ENCODE peak calls at places on chromosomes 13 and 19, in nine cellular contexts. P, O, E, Q, V, I, T, F and H are unnamed samples.

GRCh38 chr13:51785592-51786424 is 18.2 kb downstream of the DHRS12 start:
- DNase-seq in P (no peak), O (no peak), E (peak; percentile 83), Q (peak; percentile 54), V (no peak), I (no peak), T (no peak), F (peak; percentile 93), H (no peak)

GRCh38 chr19:57566396-57567256 is 7.0 kb upstream of the ZNF550 start:
- DNase-seq in P (no peak), O (no peak), E (no peak), Q (peak; percentile 27), V (no peak), I (no peak), T (no peak), F (peak; percentile 59), H (no peak)

GRCh38 chr13:89951341-89951740 is 1396.1 kb upstream of the MIR17HG start:
- DNase-seq in P (no peak), O (no peak), E (no peak), Q (no peak), V (no peak), I (peak; percentile 30), T (no peak), F (no peak), H (no peak)

GRCh38 chr13:75469087-75469486 is 12.9 kb downstream of the TBC1D4 start:
- DNase-seq in P (no peak), O (no peak), E (no peak), Q (no peak), V (no peak), I (no peak), T (no peak), F (peak; percentile 59), H (no peak)

GRCh38 chr19:11422163-11423068 is 3.3 kb upstream of the RGL3 start:
- DNase-seq in P (peak; percentile 59), O (peak; percentile 41), E (no peak), Q (peak; percentile 37), V (peak; percentile 64), I (peak; percentile 77), T (no peak), F (peak; percentile 75), H (peak; percentile 42)

GRCh38 chr13:113800576-113800926 is 41.5 kb downstream of the TMEM255B start:
- DNase-seq in P (no peak), O (no peak), E (no peak), Q (no peak), V (no peak), I (peak; percentile 58), T (no peak), F (no peak), H (no peak)

GRCh38 chr19:38850976-38851621 is 1.3 kb upstream of the HNRNPL start:
- DNase-seq in P (peak; percentile 20), O (no peak), E (no peak), Q (no peak), V (no peak), I (peak; percentile 73), T (no peak), F (no peak), H (peak; percentile 19)

GRCh38 chr19:39409886-39410619 is 2.4 kb upstream of the PLEKHG2 start:
- DNase-seq in P (peak; percentile 60), O (no peak), E (peak; percentile 28), Q (peak; percentile 67), V (no peak), I (no peak), T (no peak), F (peak; percentile 83), H (no peak)

GRCh38 chr13:41008349-41008980 is 10.7 kb downstream of the ELF1 start:
- DNase-seq in P (no peak), O (no peak), E (no peak), Q (peak; percentile 72), V (no peak), I (no peak), T (no peak), F (peak; percentile 79), H (no peak)

GRCh38 chr19:29492761-29493160 is 33.0 kb upstream of the VSTM2B start:
- DNase-seq in P (no peak), O (no peak), E (no peak), Q (peak; percentile 15), V (no peak), I (no peak), T (no peak), F (no peak), H (no peak)

GRCh38 chr19:56765107-56765506 is 75.4 kb downstream of the PEG3 start:
- DNase-seq in P (no peak), O (peak; percentile 49), E (no peak), Q (no peak), V (peak; percentile 59), I (peak; percentile 96), T (no peak), F (no peak), H (no peak)

GRCh38 chr13:19910336-19911072 is 47.1 kb upstream of the ZMYM5 start:
- DNase-seq in P (no peak), O (no peak), E (no peak), Q (peak; percentile 1), V (no peak), I (no peak), T (peak; percentile 33), F (no peak), H (no peak)

GRCh38 chr19:55146648-55147218 is 2.3 kb downstream of the TNNT1 start:
- DNase-seq in P (no peak), O (no peak), E (peak; percentile 79), Q (no peak), V (peak; percentile 56), I (no peak), T (peak; percentile 99), F (peak; percentile 80), H (no peak)

GRCh38 chr13:25806304-25806974 is 245.4 kb downstream of the SHISA2 start:
- DNase-seq in P (no peak), O (no peak), E (no peak), Q (no peak), V (no peak), I (no peak), T (no peak), F (peak; percentile 1), H (no peak)

GRCh38 chr13:42027286-42027685 is 21.2 kb upstream of the DGKH start:
- DNase-seq in P (no peak), O (no peak), E (no peak), Q (no peak), V (no peak), I (no peak), T (no peak), F (no peak), H (no peak)

GRCh38 chr19:29873801-29874575 is 62.2 kb downstream of the CCNE1 start:
- DNase-seq in P (no peak), O (no peak), E (no peak), Q (no peak), V (no peak), I (no peak), T (no peak), F (no peak), H (no peak)

GRCh38 chr19:12789904-12790619 is 1.2 kb upstream of the JUNB start:
- DNase-seq in P (peak; percentile 84), O (peak; percentile 84), E (peak; percentile 86), Q (peak; percentile 97), V (peak; percentile 90), I (peak; percentile 99), T (peak; percentile 92), F (peak; percentile 95), H (peak; percentile 83)

GRCh38 chr13:19382111-19382510 is 179.2 kb downstream of the TPTE2 start:
- DNase-seq in P (no peak), O (no peak), E (no peak), Q (no peak), V (no peak), I (no peak), T (no peak), F (no peak), H (no peak)

GRCh38 chr19:17952041-17952976 is 14.6 kb upstream of the KCNN1 start:
- DNase-seq in P (no peak), O (no peak), E (no peak), Q (no peak), V (no peak), I (no peak), T (no peak), F (no peak), H (no peak)

GRCh38 chr19:2337329-2337707 is 8.8 kb downstream of the SPPL2B start:
- DNase-seq in P (no peak), O (no peak), E (no peak), Q (no peak), V (no peak), I (peak; percentile 90), T (no peak), F (no peak), H (no peak)

GRCh38 chr13:59533561-59534337 is 630.0 kb downstream of the DIAPH3 start:
- DNase-seq in P (no peak), O (no peak), E (no peak), Q (no peak), V (no peak), I (no peak), T (no peak), F (no peak), H (no peak)